ENCODE peak calls at places on chromosomes 7 and 10, in seven cellular contexts. S is PC-9, W is pancreas, E is vagina, F is Peyer's patch, C is hepatocyte, B is A549. R is an unnamed sample.

GRCh38 chr10:130438861-130439260 is 302.7 kb downstream of the GLRX3 start:
- DNase-seq in C (no peak), F (peak; percentile 24), W (no peak), E (no peak), B (no peak), S (no peak), R (no peak)

GRCh38 chr7:106405697-106406141 is 120.9 kb upstream of the NAMPT start:
- DNase-seq in F (no peak), C (no peak), E (no peak), S (no peak), W (no peak), B (no peak), R (no peak)

GRCh38 chr10:47365561-47365960 is 17.4 kb downstream of the RBP3 start:
- DNase-seq in B (no peak), F (peak; percentile 34), W (peak; percentile 3), E (no peak), S (no peak), C (no peak), R (no peak)

GRCh38 chr10:103145860-103146466 is 47.1 kb downstream of the NT5C2 start:
- DNase-seq in E (no peak), S (peak; percentile 14), C (peak; percentile 77), B (peak; percentile 42), F (peak; percentile 66), W (peak; percentile 73), R (no peak)

GRCh38 chr10:88152720-88153119 is 289.3 kb downstream of the PTEN start:
- DNase-seq in F (no peak), S (peak; percentile 61), B (peak; percentile 74), E (no peak), W (no peak), C (peak; percentile 44), R (peak; percentile 22)

GRCh38 chr10:72385724-72386123 is 31.0 kb upstream of the DNAJB12 start:
- DNase-seq in S (no peak), W (no peak), C (no peak), E (no peak), F (no peak), B (no peak), R (no peak)

GRCh38 chr7:96418600-96418999 is 96.7 kb upstream of the SLC25A13 start:
- DNase-seq in E (no peak), C (no peak), B (no peak), S (no peak), W (no peak), F (no peak), R (no peak)

GRCh38 chr10:125871341-125871740 is 9.8 kb downstream of the DHX32 start:
- DNase-seq in F (no peak), W (no peak), E (no peak), B (no peak), S (no peak), C (no peak), R (no peak)

GRCh38 chr7:121084256-121084655 is 95.7 kb downstream of the CPED1 start:
- DNase-seq in F (no peak), W (no peak), S (no peak), B (no peak), C (no peak), E (no peak), R (no peak)

GRCh38 chr7:24652551-24652950 is 79.3 kb downstream of the PALS2 start:
- DNase-seq in F (no peak), E (no peak), S (no peak), W (no peak), C (no peak), B (no peak), R (no peak)

GRCh38 chr10:71605263-71605962 is 114.2 kb downstream of the C10orf105 start:
- DNase-seq in F (no peak), C (no peak), E (no peak), B (no peak), W (no peak), S (no peak), R (no peak)

GRCh38 chr10:110445871-110446270 is 51.8 kb upstream of the DUSP5 start:
- DNase-seq in S (no peak), B (no peak), F (no peak), W (no peak), E (no peak), C (no peak), R (no peak)

GRCh38 chr7:44375236-44375699 is 49.9 kb upstream of the CAMK2B start:
- DNase-seq in C (no peak), W (no peak), E (peak; percentile 83), B (peak; percentile 20), F (no peak), S (no peak), R (no peak)

GRCh38 chr7:45054442-45054841 is 34.3 kb downstream of the NACAD start:
- DNase-seq in S (no peak), B (no peak), W (no peak), F (peak; percentile 34), C (no peak), E (no peak), R (no peak)

GRCh38 chr7:151559557-151560183 is 40.0 kb upstream of the RHEB start:
- DNase-seq in C (no peak), E (peak; percentile 16), W (no peak), S (no peak), B (no peak), F (no peak), R (no peak)
- TF ChIP-seq CTCF in C (no peak), E (no peak), W (no peak), S (no peak), B (no peak), F (no peak), R (no peak)

GRCh38 chr10:11036424-11037011 is 18.8 kb downstream of the CELF2 start:
- DNase-seq in W (peak; percentile 51), F (peak; percentile 72), S (peak; percentile 22), E (no peak), B (peak; percentile 38), C (peak; percentile 70), R (no peak)
- H3K27ac ChIP-seq in W (no peak overlapping the region), F (no peak overlapping the region), S (no peak overlapping the region), E (no peak overlapping the region), B (no peak overlapping the region), C (no peak overlapping the region), R (no peak overlapping the region)

GRCh38 chr10:22475857-22476600 is 130.7 kb downstream of the SPAG6 start:
- DNase-seq in S (no peak), B (peak; percentile 7), W (no peak), F (no peak), C (peak; percentile 28), E (peak; percentile 42), R (peak; percentile 9)

GRCh38 chr10:22473044-22473443 is 127.7 kb downstream of the SPAG6 start:
- DNase-seq in C (no peak), B (no peak), E (peak; percentile 16), W (no peak), F (no peak), S (no peak), R (no peak)

GRCh38 chr10:22476601-22477364 is 131.5 kb downstream of the SPAG6 start:
- DNase-seq in F (no peak), W (no peak), E (peak; percentile 27), B (no peak), S (no peak), C (peak; percentile 13), R (no peak)

GRCh38 chr10:22475527-22475856 is 130.2 kb downstream of the SPAG6 start:
- DNase-seq in E (no peak), C (no peak), S (no peak), W (no peak), B (no peak), F (no peak), R (no peak)

DNA sequence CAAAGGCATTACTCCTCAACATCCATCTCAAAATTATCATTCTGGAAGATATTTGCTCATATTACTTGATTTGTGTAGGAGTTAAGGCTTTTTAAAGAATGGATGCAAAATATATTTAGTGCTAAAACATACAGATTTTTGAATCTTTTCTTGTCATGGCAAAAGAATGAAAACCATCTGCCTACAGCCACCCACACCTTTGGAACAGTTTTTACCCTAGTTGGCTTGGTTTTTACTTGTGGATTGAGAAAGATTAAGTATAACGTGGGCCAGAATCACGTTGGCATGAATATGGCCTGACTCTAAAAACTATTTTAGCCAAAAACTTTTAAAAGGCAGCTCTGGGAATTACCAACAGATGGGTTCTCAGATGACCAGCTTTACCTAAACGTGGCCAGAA is 128.2 kb downstream of the SPAG6 start:
- DNase-seq in S (no peak), B (no peak), W (no peak), C (no peak), E (no peak), F (no peak), R (no peak)
- H3K4me1 ChIP-seq in S (no peaks in the 10 kb centered on the region), B (no peaks in the 10 kb centered on the region), W (no peaks in the 10 kb centered on the region), C (peaks cover 19% of the 10 kb centered on the region), E (peaks cover 11% of the 10 kb centered on the region), F (no peaks in the 10 kb centered on the region), R (peaks cover 18% of the 10 kb centered on the region)

GRCh38 chr7:157442456-157442855 is 105.7 kb downstream of the DNAJB6 start:
- DNase-seq in W (no peak), F (no peak), C (no peak), E (no peak), B (no peak), S (no peak), R (no peak)

GRCh38 chr7:157444011-157444842 is 107.4 kb downstream of the DNAJB6 start:
- DNase-seq in B (no peak), E (no peak), F (peak; percentile 34), W (no peak), C (no peak), S (no peak), R (no peak)

GRCh38 chr7:157444843-157445135 is 108.0 kb downstream of the DNAJB6 start:
- DNase-seq in S (no peak), F (no peak), C (no peak), E (no peak), W (no peak), B (no peak), R (no peak)

GRCh38 chr7:157445246-157445955 is 108.6 kb downstream of the DNAJB6 start:
- DNase-seq in C (no peak), S (no peak), E (no peak), W (no peak), F (peak; percentile 15), B (no peak), R (no peak)

GRCh38 chr7:157442993-157443831 is 106.4 kb downstream of the DNAJB6 start:
- DNase-seq in C (no peak), B (no peak), F (peak; percentile 44), W (no peak), S (no peak), E (no peak), R (no peak)
- TF ChIP-seq CTCF in C (no peak), B (no peak), F (no peak), W (no peak), S (no peak), E (no peak), R (no peak)

GRCh38 chr10:93773120-93773519 is 15.4 kb downstream of the LGI1 start:
- DNase-seq in S (no peak), B (no peak), C (no peak), E (no peak), F (no peak), W (no peak), R (no peak)
- H3K27ac ChIP-seq in S (no peak overlapping the region), B (no peak overlapping the region), C (no peak overlapping the region), E (no peak overlapping the region), F (no peak overlapping the region), W (no peak overlapping the region), R (no peak overlapping the region)

R was measured in CD8-positive, alpha-beta T cell.